ENCODE peak calls at places on chromosome 17, in five cellular contexts. V is cardiac fibroblast, W is colonic mucosa, S is stomach, X is Calu3. Z is an unnamed sample.

GRCh38 chr17:49582789-49583188 is 7.1 kb downstream of the NXPH3 start:
- DNase-seq in X (no peak), S (no peak), V (no peak), W (no peak), Z (peak; percentile 56)

GRCh38 chr17:48541574-48542113 is 3.3 kb downstream of the HOXB2 start:
- DNase-seq in W (no peak), X (no peak), V (peak; percentile 86), S (no peak), Z (no peak)

GRCh38 chr17:80889897-80890550 is 101.6 kb upstream of the CHMP6 start:
- DNase-seq in W (no peak), X (no peak), V (no peak), S (no peak), Z (no peak)

GRCh38 chr17:72390675-72391501 is 270.1 kb downstream of the SOX9 start:
- DNase-seq in X (no peak), W (no peak), S (no peak), V (no peak), Z (no peak)

GRCh38 chr17:81189670-81190530 is 23.9 kb upstream of the AATK start:
- DNase-seq in W (no peak), X (no peak), V (no peak), S (no peak), Z (no peak)

GRCh38 chr17:17965152-17965721 is 7.0 kb downstream of the TOM1L2 start:
- DNase-seq in S (no peak), X (no peak), W (no peak), V (no peak), Z (no peak)

GRCh38 chr17:6126768-6127167 is 56.6 kb downstream of the WSCD1 start:
- DNase-seq in W (no peak), X (no peak), V (no peak), S (no peak), Z (no peak)

GRCh38 chr17:36689089-36689667 is 87.8 kb downstream of the MRM1 start:
- DNase-seq in W (peak; percentile 75), V (no peak), S (no peak), X (no peak), Z (no peak)

GRCh38 chr17:7132511-7133094 is 18.0 kb upstream of the ASGR2 start:
- DNase-seq in S (no peak), X (no peak), W (no peak), V (peak; percentile 22), Z (no peak)

GRCh38 chr17:83171661-83172060 is 92.3 kb downstream of the METRNL start:
- DNase-seq in V (no peak), S (no peak), W (peak; percentile 15), X (no peak), Z (no peak)

GRCh38 chr17:9760336-9760735 is 31.1 kb downstream of the DHRS7C start:
- DNase-seq in W (no peak), S (no peak), V (no peak), X (no peak), Z (no peak)

GRCh38 chr17:73182616-73183310 is 10.1 kb upstream of the COG1 start:
- DNase-seq in S (peak; percentile 64), V (no peak), X (no peak), W (no peak), Z (no peak)

GRCh38 chr17:64216385-64217248 is 46.4 kb downstream of the TEX2 start:
- DNase-seq in X (peak; percentile 4), V (peak; percentile 74), S (peak; percentile 53), W (peak; percentile 66), Z (no peak)

GRCh38 chr17:37024181-37024637 is 75.5 kb downstream of the AATF start:
- DNase-seq in V (peak; percentile 73), S (no peak), X (no peak), W (no peak), Z (no peak)

GRCh38 chr17:39642675-39643074 is 5.7 kb downstream of the STARD3 start:
- DNase-seq in V (no peak), S (no peak), W (no peak), X (peak; percentile 75), Z (no peak)